ENCODE peak calls at places on chromosomes 1 and 21, in eight cellular contexts. K is lower leg skin; R is dermis microvascular lymphatic vessel endothelial cell; U is ovary; G is HCT116; S is T1000; B is heart right ventricle; N is activated gamma-delta T cell treated with anti-CD3 and anti-CD28 coated beads, Interleukin-2, amount 50 U/mL, for 16 hours. X is an unnamed sample.

GRCh38 chr1:145962157-145963102 is 1.9 kb downstream of the ANKRD34A start:
- DNase-seq in B (peak), U (peak), R (no peak), K (peak), N (no peak), S (no peak), G (no peak), X (peak)

GRCh38 chr1:235913311-235913710 is 46.6 kb upstream of the LYST start:
- DNase-seq in B (no peak), R (peak), S (no peak), N (no peak), G (no peak), K (no peak), U (no peak), X (no peak)

GRCh38 chr1:167722152-167722869 is 529 bp downstream of the MPZL1 start:
- DNase-seq in K (peak), N (no peak), U (no peak), S (peak), B (peak), G (no peak), R (peak), X (peak)

GRCh38 chr1:47584249-47584648 is 146.4 kb downstream of the FOXD2 start:
- DNase-seq in R (no peak), B (no peak), G (no peak), N (no peak), U (no peak), K (peak), S (no peak), X (no peak)

GRCh38 chr1:187903223-187903622 is 1074.5 kb downstream of the PLA2G4A start:
- DNase-seq in R (no peak), B (no peak), G (no peak), N (no peak), K (no peak), S (no peak), U (no peak), X (no peak)

GRCh38 chr1:20663969-20664715 is 3.0 kb upstream of the DDOST start:
- DNase-seq in R (no peak), B (no peak), U (no peak), K (no peak), G (no peak), N (no peak), S (no peak), X (no peak)

GRCh38 chr1:109794319-109795132 is 30.8 kb upstream of the EPS8L3 start:
- DNase-seq in G (no peak), U (no peak), N (no peak), K (peak), R (no peak), S (no peak), B (peak), X (no peak)

GRCh38 chr1:22848374-22848773 is 124.3 kb downstream of the LACTBL1 start:
- DNase-seq in U (no peak), G (no peak), N (no peak), R (no peak), K (no peak), S (no peak), B (no peak), X (no peak)

GRCh38 chr1:34426325-34426896 is 249.7 kb downstream of the C1orf94 start:
- DNase-seq in K (no peak), N (no peak), G (no peak), B (no peak), R (no peak), U (no peak), S (no peak), X (no peak)

GRCh38 chr1:225915538-225915991 is 8.5 kb downstream of the PYCR2 start:
- DNase-seq in B (no peak), R (no peak), K (no peak), G (no peak), N (no peak), S (no peak), U (no peak), X (no peak)

GRCh38 chr21:37128069-37128468 is 55.0 kb downstream of the TTC3 start:
- DNase-seq in R (no peak), S (no peak), N (no peak), K (no peak), U (no peak), B (no peak), G (no peak), X (no peak)

X was measured in natural killer cell.